ENCODE peak calls at places on chromosomes 1 and 21, in nine cellular contexts. One of them, this sample, is unnamed.

GRCh38 chr1:5933676-5934057 is 58.6 kb downstream of the NPHP4 start:
- DNase-seq in astrocyte of the spinal cord: no peak
- DNase-seq in tibial artery: no peak
- DNase-seq in AG09309: no peak
- DNase-seq in spleen: no peak
- DNase-seq in breast epithelium: no peak
- DNase-seq in A549: no peak
- DNase-seq in lower lobe of right lung: no peak
- DNase-seq in psoas muscle: no peak
- DNase-seq in this sample: no peak

GRCh38 chr1:160081261-160081936 is at the start of gene KCNJ9:
- DNase-seq in astrocyte of the spinal cord: no peak
- DNase-seq in tibial artery: no peak
- DNase-seq in AG09309: no peak
- DNase-seq in spleen: peak
- DNase-seq in breast epithelium: no peak
- DNase-seq in A549: no peak
- DNase-seq in lower lobe of right lung: no peak
- DNase-seq in psoas muscle: no peak
- DNase-seq in this sample: no peak

GRCh38 chr1:175394739-175395138 is 202.2 kb upstream of the KIAA0040 start:
- DNase-seq in astrocyte of the spinal cord: no peak
- DNase-seq in tibial artery: no peak
- DNase-seq in AG09309: no peak
- DNase-seq in spleen: no peak
- DNase-seq in breast epithelium: no peak
- DNase-seq in A549: no peak
- DNase-seq in lower lobe of right lung: no peak
- DNase-seq in psoas muscle: no peak
- DNase-seq in this sample: no peak

GRCh38 chr1:231523816-231524215 is 4.7 kb upstream of the TSNAX start:
- DNase-seq in astrocyte of the spinal cord: no peak
- DNase-seq in tibial artery: no peak
- DNase-seq in AG09309: no peak
- DNase-seq in spleen: no peak
- DNase-seq in breast epithelium: no peak
- DNase-seq in A549: no peak
- DNase-seq in lower lobe of right lung: no peak
- DNase-seq in psoas muscle: no peak
- DNase-seq in this sample: no peak

GRCh38 chr1:244801246-244801645 is 34.2 kb upstream of the COX20 start:
- DNase-seq in astrocyte of the spinal cord: peak
- DNase-seq in tibial artery: no peak
- DNase-seq in AG09309: no peak
- DNase-seq in spleen: peak
- DNase-seq in breast epithelium: peak
- DNase-seq in A549: peak
- DNase-seq in lower lobe of right lung: no peak
- DNase-seq in psoas muscle: no peak
- DNase-seq in this sample: peak

GRCh38 chr21:36584980-36585940 is 105.3 kb upstream of the CLDN14 start:
- DNase-seq in astrocyte of the spinal cord: no peak
- DNase-seq in tibial artery: no peak
- DNase-seq in AG09309: no peak
- DNase-seq in spleen: no peak
- DNase-seq in breast epithelium: no peak
- DNase-seq in A549: peak
- DNase-seq in lower lobe of right lung: no peak
- DNase-seq in psoas muscle: no peak
- DNase-seq in this sample: no peak

GRCh38 chr1:41936107-41936506 is 17.4 kb upstream of the HIVEP3 start:
- DNase-seq in astrocyte of the spinal cord: peak
- DNase-seq in tibial artery: no peak
- DNase-seq in AG09309: no peak
- DNase-seq in spleen: no peak
- DNase-seq in breast epithelium: no peak
- DNase-seq in A549: no peak
- DNase-seq in lower lobe of right lung: no peak
- DNase-seq in psoas muscle: no peak
- DNase-seq in this sample: no peak

GRCh38 chr1:67367370-67368345 is 60.0 kb downstream of the IL12RB2 start:
- DNase-seq in astrocyte of the spinal cord: peak
- DNase-seq in tibial artery: peak
- DNase-seq in AG09309: no peak
- DNase-seq in spleen: no peak
- DNase-seq in breast epithelium: no peak
- DNase-seq in A549: peak
- DNase-seq in lower lobe of right lung: no peak
- DNase-seq in psoas muscle: peak
- DNase-seq in this sample: peak

GRCh38 chr1:109467301-109467777 is 993 bp downstream of the SYPL2 start:
- DNase-seq in astrocyte of the spinal cord: no peak
- DNase-seq in tibial artery: no peak
- DNase-seq in AG09309: no peak
- DNase-seq in spleen: no peak
- DNase-seq in breast epithelium: no peak
- DNase-seq in A549: no peak
- DNase-seq in lower lobe of right lung: no peak
- DNase-seq in psoas muscle: no peak
- DNase-seq in this sample: no peak

GRCh38 chr1:47477595-47478080 is 39.8 kb downstream of the FOXD2 start:
- DNase-seq in astrocyte of the spinal cord: no peak
- DNase-seq in tibial artery: no peak
- DNase-seq in AG09309: no peak
- DNase-seq in spleen: no peak
- DNase-seq in breast epithelium: no peak
- DNase-seq in A549: peak
- DNase-seq in lower lobe of right lung: no peak
- DNase-seq in psoas muscle: no peak
- DNase-seq in this sample: no peak

GRCh38 chr1:47474278-47475193 is 36.7 kb downstream of the FOXD2 start:
- DNase-seq in astrocyte of the spinal cord: no peak
- DNase-seq in tibial artery: no peak
- DNase-seq in AG09309: no peak
- DNase-seq in spleen: no peak
- DNase-seq in breast epithelium: no peak
- DNase-seq in A549: peak
- DNase-seq in lower lobe of right lung: no peak
- DNase-seq in psoas muscle: no peak
- DNase-seq in this sample: no peak

GRCh38 chr1:47479664-47480063 is 41.8 kb downstream of the FOXD2 start:
- DNase-seq in astrocyte of the spinal cord: no peak
- DNase-seq in tibial artery: no peak
- DNase-seq in AG09309: no peak
- DNase-seq in spleen: no peak
- DNase-seq in breast epithelium: no peak
- DNase-seq in A549: no peak
- DNase-seq in lower lobe of right lung: no peak
- DNase-seq in psoas muscle: no peak
- DNase-seq in this sample: no peak

GRCh38 chr1:47481936-47482335 is 44.1 kb downstream of the FOXD2 start:
- DNase-seq in astrocyte of the spinal cord: no peak
- DNase-seq in tibial artery: no peak
- DNase-seq in AG09309: no peak
- DNase-seq in spleen: no peak
- DNase-seq in breast epithelium: no peak
- DNase-seq in A549: no peak
- DNase-seq in lower lobe of right lung: no peak
- DNase-seq in psoas muscle: no peak
- DNase-seq in this sample: no peak

GRCh38 chr1:47478090-47478489 is 40.2 kb downstream of the FOXD2 start:
- DNase-seq in astrocyte of the spinal cord: no peak
- DNase-seq in tibial artery: peak
- DNase-seq in AG09309: no peak
- DNase-seq in spleen: no peak
- DNase-seq in breast epithelium: peak
- DNase-seq in A549: peak
- DNase-seq in lower lobe of right lung: peak
- DNase-seq in psoas muscle: no peak
- DNase-seq in this sample: peak
- H3K4me3 ChIP-seq in astrocyte of the spinal cord: no peak
- H3K4me3 ChIP-seq in tibial artery: no peak
- H3K4me3 ChIP-seq in AG09309: no peak
- H3K4me3 ChIP-seq in spleen: no peak
- H3K4me3 ChIP-seq in breast epithelium: no peak
- H3K4me3 ChIP-seq in A549: no peak
- H3K4me3 ChIP-seq in lower lobe of right lung: no peak
- H3K4me3 ChIP-seq in psoas muscle: no peak
- H3K4me3 ChIP-seq in this sample: no peak

DNA sequence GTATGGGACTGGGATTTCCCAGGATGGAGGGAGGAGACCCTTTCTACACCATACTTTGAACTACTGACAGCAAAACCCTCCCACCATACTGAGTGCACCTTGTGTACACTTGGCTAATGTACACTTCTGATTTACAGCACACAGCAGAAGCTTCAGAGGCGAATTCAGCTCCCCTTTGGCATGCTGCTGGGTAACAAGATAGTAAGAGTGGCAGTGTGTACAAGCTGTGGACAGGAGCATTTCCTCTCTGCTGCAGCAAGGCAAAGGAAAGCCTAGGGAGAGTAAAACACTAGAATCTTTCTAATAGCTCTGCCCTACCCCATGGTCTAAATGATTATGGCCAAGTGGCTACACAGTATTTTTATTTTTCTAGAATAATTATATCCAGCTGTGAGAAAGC is 83.9 kb upstream of the ARTN start:
- DNase-seq in astrocyte of the spinal cord: no peak
- DNase-seq in tibial artery: no peak
- DNase-seq in AG09309: no peak
- DNase-seq in spleen: no peak
- DNase-seq in breast epithelium: no peak
- DNase-seq in A549: no peak
- DNase-seq in lower lobe of right lung: no peak
- DNase-seq in psoas muscle: no peak
- DNase-seq in this sample: no peak
- H3K4me3 ChIP-seq in astrocyte of the spinal cord: no peak
- H3K4me3 ChIP-seq in tibial artery: no peak
- H3K4me3 ChIP-seq in AG09309: no peak
- H3K4me3 ChIP-seq in spleen: no peak
- H3K4me3 ChIP-seq in breast epithelium: no peak
- H3K4me3 ChIP-seq in A549: no peak
- H3K4me3 ChIP-seq in lower lobe of right lung: no peak
- H3K4me3 ChIP-seq in psoas muscle: no peak
- H3K4me3 ChIP-seq in this sample: no peak

DNA sequence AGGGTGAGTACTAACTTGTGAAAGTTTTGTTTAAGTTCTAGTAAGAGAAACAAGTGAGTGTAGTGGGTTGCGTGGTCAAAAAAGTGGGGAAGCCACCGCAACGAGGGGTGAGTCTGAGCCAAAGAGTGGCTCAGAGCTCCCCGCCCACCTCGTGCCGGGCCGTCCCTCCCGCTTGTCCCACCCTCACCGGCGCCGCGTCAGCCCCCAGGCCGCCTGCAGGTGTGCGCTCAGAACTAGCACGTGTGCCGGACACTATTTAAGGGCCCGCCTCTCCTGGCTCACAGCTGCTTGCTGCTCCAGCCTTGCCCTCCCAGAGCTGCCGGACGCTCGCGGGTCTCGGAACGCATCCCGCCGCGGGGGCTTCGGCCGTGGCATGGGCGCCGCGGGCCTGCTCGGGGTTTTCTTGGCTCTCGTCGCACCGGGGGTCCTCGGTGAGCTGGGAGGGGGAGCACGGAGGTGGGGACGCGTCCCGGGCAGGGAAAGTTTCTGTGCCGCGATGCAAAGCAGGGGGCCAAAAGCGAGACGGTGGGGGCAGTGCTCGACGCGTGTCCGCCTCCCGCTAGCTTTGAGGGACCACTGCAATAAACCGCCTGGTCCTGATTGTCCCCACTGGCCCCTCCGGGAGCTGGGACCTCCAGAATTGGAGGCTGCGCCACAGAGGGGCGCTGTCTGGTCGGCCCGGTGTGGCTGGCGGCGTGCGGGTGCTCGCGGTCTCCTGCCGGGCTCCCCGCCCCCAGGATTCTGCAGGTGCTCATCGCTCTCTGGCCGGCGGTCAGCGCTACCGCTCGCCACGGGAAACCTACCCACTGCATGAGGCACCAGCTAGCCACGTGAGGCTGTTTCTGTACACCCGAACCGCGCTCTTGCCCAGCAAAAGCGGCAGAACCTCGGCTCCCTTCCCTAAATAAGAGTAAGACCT is at the start of gene CR2:
- DNase-seq in astrocyte of the spinal cord: no peak
- DNase-seq in tibial artery: peak
- DNase-seq in AG09309: no peak
- DNase-seq in spleen: peak
- DNase-seq in breast epithelium: peak
- DNase-seq in A549: peak
- DNase-seq in lower lobe of right lung: peak
- DNase-seq in psoas muscle: peak
- DNase-seq in this sample: peak
- H3K4me3 ChIP-seq in astrocyte of the spinal cord: peak
- H3K4me3 ChIP-seq in tibial artery: peak
- H3K4me3 ChIP-seq in AG09309: no peak
- H3K4me3 ChIP-seq in spleen: peak
- H3K4me3 ChIP-seq in breast epithelium: peak
- H3K4me3 ChIP-seq in A549: peak
- H3K4me3 ChIP-seq in lower lobe of right lung: peak
- H3K4me3 ChIP-seq in psoas muscle: peak
- H3K4me3 ChIP-seq in this sample: no peak

GRCh38 chr21:15062566-15062965 is 2.2 kb downstream of the NRIP1 start:
- DNase-seq in astrocyte of the spinal cord: peak
- DNase-seq in tibial artery: no peak
- DNase-seq in AG09309: no peak
- DNase-seq in spleen: no peak
- DNase-seq in breast epithelium: no peak
- DNase-seq in A549: peak
- DNase-seq in lower lobe of right lung: no peak
- DNase-seq in psoas muscle: no peak
- DNase-seq in this sample: no peak

GRCh38 chr21:15059397-15059796 is 5.4 kb downstream of the NRIP1 start:
- DNase-seq in astrocyte of the spinal cord: no peak
- DNase-seq in tibial artery: no peak
- DNase-seq in AG09309: no peak
- DNase-seq in spleen: no peak
- DNase-seq in breast epithelium: no peak
- DNase-seq in A549: no peak
- DNase-seq in lower lobe of right lung: no peak
- DNase-seq in psoas muscle: no peak
- DNase-seq in this sample: no peak

GRCh38 chr21:15060776-15061175 is 4.0 kb downstream of the NRIP1 start:
- DNase-seq in astrocyte of the spinal cord: peak
- DNase-seq in tibial artery: no peak
- DNase-seq in AG09309: no peak
- DNase-seq in spleen: no peak
- DNase-seq in breast epithelium: no peak
- DNase-seq in A549: no peak
- DNase-seq in lower lobe of right lung: no peak
- DNase-seq in psoas muscle: no peak
- DNase-seq in this sample: no peak

GRCh38 chr21:15061747-15062146 is 3.1 kb downstream of the NRIP1 start:
- DNase-seq in astrocyte of the spinal cord: no peak
- DNase-seq in tibial artery: no peak
- DNase-seq in AG09309: no peak
- DNase-seq in spleen: no peak
- DNase-seq in breast epithelium: no peak
- DNase-seq in A549: no peak
- DNase-seq in lower lobe of right lung: no peak
- DNase-seq in psoas muscle: no peak
- DNase-seq in this sample: no peak

DNA sequence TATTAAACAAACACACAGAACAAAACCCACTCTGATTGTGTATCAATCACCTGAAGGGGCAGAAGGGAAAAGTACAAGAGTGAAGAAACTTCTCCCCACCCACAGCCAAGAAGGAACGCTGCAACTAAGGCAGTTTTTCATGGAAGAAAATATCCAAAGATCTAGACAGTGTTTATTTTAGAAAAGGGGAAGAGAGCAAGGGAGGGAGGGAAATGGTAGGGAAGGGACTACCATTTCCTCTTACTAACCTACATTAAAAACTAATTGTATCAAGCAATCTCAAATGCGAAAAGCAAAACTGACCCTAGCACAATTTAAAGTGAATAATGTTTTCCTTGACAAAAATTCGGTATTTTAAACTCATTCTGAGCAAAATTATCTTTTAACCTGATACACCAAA is 3.5 kb downstream of the NRIP1 start:
- DNase-seq in astrocyte of the spinal cord: no peak
- DNase-seq in tibial artery: no peak
- DNase-seq in AG09309: no peak
- DNase-seq in spleen: no peak
- DNase-seq in breast epithelium: no peak
- DNase-seq in A549: no peak
- DNase-seq in lower lobe of right lung: no peak
- DNase-seq in psoas muscle: no peak
- DNase-seq in this sample: no peak
- H3K4me3 ChIP-seq in astrocyte of the spinal cord: no peak
- H3K4me3 ChIP-seq in tibial artery: no peak
- H3K4me3 ChIP-seq in AG09309: no peak
- H3K4me3 ChIP-seq in spleen: no peak
- H3K4me3 ChIP-seq in breast epithelium: peak
- H3K4me3 ChIP-seq in A549: peak
- H3K4me3 ChIP-seq in lower lobe of right lung: no peak
- H3K4me3 ChIP-seq in psoas muscle: peak
- H3K4me3 ChIP-seq in this sample: no peak

This sample was measured in adrenal gland.